ENCODE peak calls at places on chromosome 4, in five cellular contexts. G is fibroblast of mammary gland, L is bronchial epithelial cell, Z is GM13976, S is neural progenitor cell. O is an unnamed sample.

GRCh38 chr4:173530326-173531062 is 465 bp upstream of the HAND2 start:
- DNase-seq in G (peak), L (no peak), Z (no peak), S (peak), O (no peak)

GRCh38 chr4:94649381-94650128 is 108.2 kb upstream of the BMPR1B start:
- DNase-seq in G (peak), L (peak), Z (no peak), S (no peak), O (no peak)

GRCh38 chr4:27048350-27049100 is 187.9 kb downstream of the STIM2 start:
- DNase-seq in G (peak), L (peak), Z (peak), S (peak), O (no peak)

GRCh38 chr4:40038972-40039371 is 17.7 kb upstream of the N4BP2 start:
- DNase-seq in G (peak), L (peak), Z (no peak), S (no peak), O (no peak)

GRCh38 chr4:110049951-110050925 is 137.6 kb downstream of the EGF start:
- DNase-seq in G (peak), L (peak), Z (peak), S (peak), O (peak)

GRCh38 chr4:4249876-4250275 is 1.9 kb upstream of the TMEM128 start:
- DNase-seq in G (no peak), L (no peak), Z (no peak), S (no peak), O (no peak)

GRCh38 chr4:152679414-152680281 is at the start of gene TMEM154:
- DNase-seq in G (peak), L (peak), Z (peak), S (peak), O (peak)

GRCh38 chr4:164396439-164396838 is 357.5 kb upstream of the SMIM31 start:
- DNase-seq in G (peak), L (peak), Z (no peak), S (peak), O (no peak)

GRCh38 chr4:54539500-54540029 is 118.2 kb upstream of the KIT start:
- DNase-seq in G (peak), L (no peak), Z (peak), S (peak), O (peak)

GRCh38 chr4:87476934-87477333 is 52.2 kb downstream of the SPARCL1 start:
- DNase-seq in G (no peak), L (no peak), Z (no peak), S (peak), O (no peak)

GRCh38 chr4:163191999-163192398 is 25.3 kb upstream of the NAF1 start:
- DNase-seq in G (peak), L (peak), Z (no peak), S (no peak), O (no peak)

GRCh38 chr4:107991945-107992625 is 2.4 kb downstream of the HADH start:
- DNase-seq in G (peak), L (no peak), Z (no peak), S (no peak), O (no peak)

GRCh38 chr4:76308548-76308947 is 2.0 kb downstream of the STBD1 start:
- DNase-seq in G (no peak), L (no peak), Z (no peak), S (no peak), O (peak)

GRCh38 chr4:99710681-99711345 is 53.2 kb upstream of the C4orf54 start:
- DNase-seq in G (peak), L (peak), Z (no peak), S (no peak), O (peak)

GRCh38 chr4:184450743-184451142 is 23.6 kb downstream of the IRF2 start:
- DNase-seq in G (no peak), L (no peak), Z (no peak), S (no peak), O (no peak)

GRCh38 chr4:133146574-133147198 is 2.4 kb upstream of the PCDH10 start:
- DNase-seq in G (peak), L (peak), Z (peak), S (peak), O (peak)

GRCh38 chr4:3642806-3643517 is 110.7 kb upstream of the LRPAP1 start:
- DNase-seq in G (no peak), L (no peak), Z (no peak), S (no peak), O (no peak)

GRCh38 chr4:150261571-150261970 is 183.3 kb downstream of the DCLK2 start:
- DNase-seq in G (peak), L (no peak), Z (no peak), S (no peak), O (no peak)

GRCh38 chr4:6532658-6533057 is 42.3 kb upstream of the MAN2B2 start:
- DNase-seq in G (no peak), L (no peak), Z (no peak), S (no peak), O (no peak)

GRCh38 chr4:104166749-104167148 is 327.9 kb downstream of the CXXC4 start:
- DNase-seq in G (no peak), L (no peak), Z (no peak), S (no peak), O (no peak)

GRCh38 chr4:142480244-142480643 is 365.9 kb downstream of the INPP4B start:
- DNase-seq in G (peak), L (peak), Z (no peak), S (no peak), O (peak)

GRCh38 chr4:128347930-128348660 is 60.5 kb upstream of the PGRMC2 start:
- DNase-seq in G (peak), L (no peak), Z (no peak), S (no peak), O (no peak)

GRCh38 chr4:83011779-83012630 is 1.4 kb upstream of the LIN54 start:
- DNase-seq in G (peak), L (peak), Z (peak), S (no peak), O (peak)

GRCh38 chr4:2932951-2933565 is 30.1 kb downstream of the NOP14 start:
- DNase-seq in G (no peak), L (no peak), Z (no peak), S (no peak), O (no peak)

GRCh38 chr4:95363966-95364365 is 184.8 kb downstream of the UNC5C start:
- DNase-seq in G (no peak), L (peak), Z (no peak), S (no peak), O (peak)

GRCh38 chr4:3073158-3074077 is 920 bp downstream of the HTT-AS start:
- DNase-seq in G (no peak), L (no peak), Z (no peak), S (peak), O (no peak)

GRCh38 chr4:151117371-151117962 is 18.0 kb downstream of the RPS3A start:
- DNase-seq in G (peak), L (peak), Z (peak), S (peak), O (peak)

GRCh38 chr4:77695769-77696168 is 90.1 kb downstream of the CXCL13 start:
- DNase-seq in G (peak), L (peak), Z (no peak), S (no peak), O (peak)

GRCh38 chr4:77699731-77700210 is 94.2 kb downstream of the CXCL13 start:
- DNase-seq in G (peak), L (peak), Z (no peak), S (peak), O (peak)

GRCh38 chr4:77701111-77701510 is 95.5 kb downstream of the CXCL13 start:
- DNase-seq in G (no peak), L (no peak), Z (no peak), S (no peak), O (no peak)

GRCh38 chr4:77692847-77693432 is 87.3 kb downstream of the CXCL13 start:
- DNase-seq in G (no peak), L (no peak), Z (no peak), S (no peak), O (no peak)

DNA sequence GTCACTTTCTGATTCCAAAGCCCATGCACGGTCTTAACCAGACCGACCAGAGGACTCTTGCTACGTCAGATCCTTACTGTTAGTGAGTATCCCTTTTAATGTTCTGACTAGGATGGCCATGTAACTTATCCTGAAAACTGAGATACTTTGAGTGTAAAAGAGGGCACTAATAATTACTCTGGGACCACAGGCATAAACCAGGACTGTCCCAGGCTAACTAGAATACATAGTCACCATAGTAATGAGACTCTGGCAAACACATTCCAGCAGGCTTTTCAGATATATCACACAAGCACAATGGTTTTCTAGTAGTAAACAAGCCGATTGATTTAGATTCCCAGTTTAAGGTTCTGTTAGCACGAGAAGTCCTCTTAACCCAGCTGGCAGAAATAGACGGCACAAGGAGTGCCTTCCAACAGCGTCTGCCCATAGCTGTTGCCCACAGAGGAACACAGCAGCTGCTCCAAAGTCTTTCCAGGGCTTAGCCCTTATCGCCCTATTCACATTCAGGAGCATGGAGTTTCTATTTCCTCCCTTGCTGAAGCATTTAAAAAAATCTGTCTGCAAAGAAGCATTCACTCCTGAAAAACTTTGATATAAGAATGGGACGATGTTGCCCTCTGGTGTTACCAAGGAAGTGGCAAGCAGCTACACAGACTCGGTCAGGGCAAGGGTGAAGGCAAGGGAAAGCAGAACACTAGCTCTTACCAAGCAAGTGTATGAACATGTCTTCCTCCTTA is 92.4 kb downstream of the CXCL13 start:
- DNase-seq in G (peak), L (peak), Z (no peak), S (peak), O (peak)
- TF ChIP-seq CTCF in G (peak), L (peak), Z (no peak), S (peak), O (peak)

DNA sequence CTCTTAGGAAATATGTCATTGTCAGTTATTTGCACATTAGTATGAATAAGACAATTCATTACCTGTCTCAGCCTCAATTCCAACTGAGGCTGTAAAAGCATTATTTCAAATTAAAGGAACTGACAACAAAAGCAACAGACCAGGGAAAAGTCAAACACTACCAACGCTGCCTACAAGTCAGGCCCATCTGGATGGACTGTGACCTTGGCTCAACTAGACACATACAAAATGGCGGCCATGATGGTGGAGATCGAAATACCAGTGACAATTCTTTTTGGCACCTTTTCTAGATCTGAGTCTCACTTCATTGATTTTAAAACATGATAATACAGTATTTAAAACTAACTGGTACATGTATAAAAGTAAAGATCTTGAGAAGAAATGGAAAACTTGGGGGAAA is 160.7 kb downstream of the DHX15 start:
- DNase-seq in G (no peak), L (no peak), Z (no peak), S (no peak), O (no peak)
- TF ChIP-seq CTCF in G (no peak), L (no peak), Z (no peak), S (no peak), O (no peak)

GRCh38 chr4:56302102-56302501 is 85.2 kb downstream of the AASDH start:
- DNase-seq in G (no peak), L (no peak), Z (no peak), S (no peak), O (no peak)
- TF ChIP-seq CTCF in G (no peak), L (no peak), Z (no peak), S (no peak), O (no peak)

GRCh38 chr4:148044889-148045352 is 313.0 kb downstream of the ARHGAP10 start:
- DNase-seq in G (no peak), L (no peak), Z (peak), S (no peak), O (no peak)
- TF ChIP-seq CTCF in G (peak), L (no peak), Z (no peak), S (peak), O (no peak)

DNA sequence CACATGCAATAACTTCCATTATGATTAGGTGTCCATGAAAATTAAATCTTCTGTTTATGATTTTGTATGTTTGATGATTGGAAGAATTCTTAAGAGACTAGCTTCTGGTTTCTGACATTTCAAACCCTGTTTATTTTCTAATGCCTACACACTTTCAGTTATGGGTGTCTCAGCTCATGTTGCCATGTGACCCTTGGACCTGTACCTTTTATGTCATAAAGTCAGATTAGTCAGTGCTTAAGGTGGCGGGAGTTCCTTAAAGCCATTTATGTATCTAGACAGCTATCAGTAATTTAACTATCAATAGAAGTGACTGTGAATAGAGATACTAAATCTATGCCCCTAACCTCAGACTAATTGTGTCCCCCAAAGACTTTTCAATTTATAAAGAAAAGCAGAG is 155.6 kb downstream of the GBA3 start:
- DNase-seq in G (no peak), L (no peak), Z (no peak), S (no peak), O (no peak)
- TF ChIP-seq CTCF in G (no peak), L (no peak), Z (no peak), S (no peak), O (no peak)